ENCODE peak calls at places on chromosome 1, in six cellular contexts. One of them, this sample, is unnamed.

GRCh38 chr1:235642021-235642942 is 7.3 kb downstream of the GNG4 start:
- DNase-seq in KBM-7: peak
- DNase-seq in neural progenitor cell: no peak
- DNase-seq in GM04504: no peak
- DNase-seq in activated CD4-positive, alpha-beta T cell treated with anti-CD3 and anti-CD28 coated beads for 4 hours: peak
- DNase-seq in NCI-H1105 treated with DMSO at 0.1 percent for 48 hours: peak
- DNase-seq in this sample: peak

GRCh38 chr1:25519624-25520023 is 23.8 kb upstream of the LDLRAP1 start:
- DNase-seq in KBM-7: no peak
- DNase-seq in neural progenitor cell: no peak
- DNase-seq in GM04504: peak
- DNase-seq in activated CD4-positive, alpha-beta T cell treated with anti-CD3 and anti-CD28 coated beads for 4 hours: no peak
- DNase-seq in NCI-H1105 treated with DMSO at 0.1 percent for 48 hours: no peak
- DNase-seq in this sample: no peak

GRCh38 chr1:65983500-65983899 is 190.8 kb downstream of the PDE4B start:
- DNase-seq in KBM-7: no peak
- DNase-seq in neural progenitor cell: no peak
- DNase-seq in GM04504: no peak
- DNase-seq in activated CD4-positive, alpha-beta T cell treated with anti-CD3 and anti-CD28 coated beads for 4 hours: no peak
- DNase-seq in NCI-H1105 treated with DMSO at 0.1 percent for 48 hours: no peak
- DNase-seq in this sample: no peak

GRCh38 chr1:68051475-68051874 is 1.0 kb upstream of the DIRAS3 start:
- DNase-seq in KBM-7: no peak
- DNase-seq in neural progenitor cell: peak
- DNase-seq in GM04504: peak
- DNase-seq in activated CD4-positive, alpha-beta T cell treated with anti-CD3 and anti-CD28 coated beads for 4 hours: no peak
- DNase-seq in NCI-H1105 treated with DMSO at 0.1 percent for 48 hours: no peak
- DNase-seq in this sample: no peak

GRCh38 chr1:36982708-36983107 is 51.6 kb downstream of the GRIK3 start:
- DNase-seq in KBM-7: no peak
- DNase-seq in neural progenitor cell: no peak
- DNase-seq in GM04504: no peak
- DNase-seq in activated CD4-positive, alpha-beta T cell treated with anti-CD3 and anti-CD28 coated beads for 4 hours: no peak
- DNase-seq in NCI-H1105 treated with DMSO at 0.1 percent for 48 hours: no peak
- DNase-seq in this sample: no peak

GRCh38 chr1:27536767-27537166 is 46.8 kb upstream of the WASF2 start:
- DNase-seq in KBM-7: no peak
- DNase-seq in neural progenitor cell: peak
- DNase-seq in GM04504: peak
- DNase-seq in activated CD4-positive, alpha-beta T cell treated with anti-CD3 and anti-CD28 coated beads for 4 hours: no peak
- DNase-seq in NCI-H1105 treated with DMSO at 0.1 percent for 48 hours: peak
- DNase-seq in this sample: no peak

GRCh38 chr1:207824691-207825090 is 72.8 kb downstream of the CD46 start:
- DNase-seq in KBM-7: no peak
- DNase-seq in neural progenitor cell: no peak
- DNase-seq in GM04504: no peak
- DNase-seq in activated CD4-positive, alpha-beta T cell treated with anti-CD3 and anti-CD28 coated beads for 4 hours: no peak
- DNase-seq in NCI-H1105 treated with DMSO at 0.1 percent for 48 hours: no peak
- DNase-seq in this sample: no peak

GRCh38 chr1:219990782-219991510 is 55.4 kb downstream of the EPRS1 start:
- DNase-seq in KBM-7: peak
- DNase-seq in neural progenitor cell: peak
- DNase-seq in GM04504: peak
- DNase-seq in activated CD4-positive, alpha-beta T cell treated with anti-CD3 and anti-CD28 coated beads for 4 hours: no peak
- DNase-seq in NCI-H1105 treated with DMSO at 0.1 percent for 48 hours: peak
- DNase-seq in this sample: no peak

GRCh38 chr1:199042193-199042592 is 403.4 kb downstream of the PTPRC start:
- DNase-seq in KBM-7: no peak
- DNase-seq in neural progenitor cell: no peak
- DNase-seq in GM04504: no peak
- DNase-seq in activated CD4-positive, alpha-beta T cell treated with anti-CD3 and anti-CD28 coated beads for 4 hours: no peak
- DNase-seq in NCI-H1105 treated with DMSO at 0.1 percent for 48 hours: no peak
- DNase-seq in this sample: no peak

GRCh38 chr1:1150100-1150499 is 23.6 kb upstream of the TTLL10 start:
- DNase-seq in KBM-7: no peak
- DNase-seq in neural progenitor cell: no peak
- DNase-seq in GM04504: no peak
- DNase-seq in activated CD4-positive, alpha-beta T cell treated with anti-CD3 and anti-CD28 coated beads for 4 hours: no peak
- DNase-seq in NCI-H1105 treated with DMSO at 0.1 percent for 48 hours: no peak
- DNase-seq in this sample: no peak

GRCh38 chr1:15155760-15156743 is 2.5 kb downstream of the TMEM51 start:
- DNase-seq in KBM-7: no peak
- DNase-seq in neural progenitor cell: no peak
- DNase-seq in GM04504: no peak
- DNase-seq in activated CD4-positive, alpha-beta T cell treated with anti-CD3 and anti-CD28 coated beads for 4 hours: no peak
- DNase-seq in NCI-H1105 treated with DMSO at 0.1 percent for 48 hours: no peak
- DNase-seq in this sample: no peak

GRCh38 chr1:13628711-13629110 is 45.1 kb downstream of the PDPN start:
- DNase-seq in KBM-7: no peak
- DNase-seq in neural progenitor cell: peak
- DNase-seq in GM04504: no peak
- DNase-seq in activated CD4-positive, alpha-beta T cell treated with anti-CD3 and anti-CD28 coated beads for 4 hours: no peak
- DNase-seq in NCI-H1105 treated with DMSO at 0.1 percent for 48 hours: no peak
- DNase-seq in this sample: no peak

GRCh38 chr1:203536981-203537455 is 43.1 kb downstream of the OPTC start:
- DNase-seq in KBM-7: no peak
- DNase-seq in neural progenitor cell: no peak
- DNase-seq in GM04504: no peak
- DNase-seq in activated CD4-positive, alpha-beta T cell treated with anti-CD3 and anti-CD28 coated beads for 4 hours: no peak
- DNase-seq in NCI-H1105 treated with DMSO at 0.1 percent for 48 hours: no peak
- DNase-seq in this sample: no peak

GRCh38 chr1:32470431-32470830 is 5.6 kb downstream of the ZBTB8B start:
- DNase-seq in KBM-7: no peak
- DNase-seq in neural progenitor cell: no peak
- DNase-seq in GM04504: no peak
- DNase-seq in activated CD4-positive, alpha-beta T cell treated with anti-CD3 and anti-CD28 coated beads for 4 hours: no peak
- DNase-seq in NCI-H1105 treated with DMSO at 0.1 percent for 48 hours: no peak
- DNase-seq in this sample: no peak

GRCh38 chr1:226723640-226724532 is 15.2 kb downstream of the ITPKB start:
- DNase-seq in KBM-7: peak
- DNase-seq in neural progenitor cell: peak
- DNase-seq in GM04504: no peak
- DNase-seq in activated CD4-positive, alpha-beta T cell treated with anti-CD3 and anti-CD28 coated beads for 4 hours: no peak
- DNase-seq in NCI-H1105 treated with DMSO at 0.1 percent for 48 hours: peak
- DNase-seq in this sample: no peak

GRCh38 chr1:153539395-153540093 is 1.2 kb downstream of the S100A5 start:
- DNase-seq in KBM-7: no peak
- DNase-seq in neural progenitor cell: no peak
- DNase-seq in GM04504: no peak
- DNase-seq in activated CD4-positive, alpha-beta T cell treated with anti-CD3 and anti-CD28 coated beads for 4 hours: no peak
- DNase-seq in NCI-H1105 treated with DMSO at 0.1 percent for 48 hours: no peak
- DNase-seq in this sample: no peak

GRCh38 chr1:47782414-47783165 is 214.6 kb downstream of the TRABD2B start:
- DNase-seq in KBM-7: no peak
- DNase-seq in neural progenitor cell: no peak
- DNase-seq in GM04504: no peak
- DNase-seq in activated CD4-positive, alpha-beta T cell treated with anti-CD3 and anti-CD28 coated beads for 4 hours: no peak
- DNase-seq in NCI-H1105 treated with DMSO at 0.1 percent for 48 hours: no peak
- DNase-seq in this sample: no peak

GRCh38 chr1:154744352-154744751 is 125.7 kb downstream of the KCNN3 start:
- DNase-seq in KBM-7: no peak
- DNase-seq in neural progenitor cell: no peak
- DNase-seq in GM04504: no peak
- DNase-seq in activated CD4-positive, alpha-beta T cell treated with anti-CD3 and anti-CD28 coated beads for 4 hours: no peak
- DNase-seq in NCI-H1105 treated with DMSO at 0.1 percent for 48 hours: no peak
- DNase-seq in this sample: no peak

GRCh38 chr1:109299087-109299983 is 7.5 kb downstream of the MYBPHL start:
- DNase-seq in KBM-7: no peak
- DNase-seq in neural progenitor cell: no peak
- DNase-seq in GM04504: peak
- DNase-seq in activated CD4-positive, alpha-beta T cell treated with anti-CD3 and anti-CD28 coated beads for 4 hours: no peak
- DNase-seq in NCI-H1105 treated with DMSO at 0.1 percent for 48 hours: no peak
- DNase-seq in this sample: no peak

GRCh38 chr1:16009030-16009460 is 5.0 kb downstream of the SRARP start:
- DNase-seq in KBM-7: peak
- DNase-seq in neural progenitor cell: peak
- DNase-seq in GM04504: no peak
- DNase-seq in activated CD4-positive, alpha-beta T cell treated with anti-CD3 and anti-CD28 coated beads for 4 hours: peak
- DNase-seq in NCI-H1105 treated with DMSO at 0.1 percent for 48 hours: peak
- DNase-seq in this sample: peak

GRCh38 chr1:19080715-19081114 is 124.2 kb upstream of the IFFO2 start:
- DNase-seq in KBM-7: no peak
- DNase-seq in neural progenitor cell: no peak
- DNase-seq in GM04504: no peak
- DNase-seq in activated CD4-positive, alpha-beta T cell treated with anti-CD3 and anti-CD28 coated beads for 4 hours: no peak
- DNase-seq in NCI-H1105 treated with DMSO at 0.1 percent for 48 hours: no peak
- DNase-seq in this sample: no peak

GRCh38 chr1:27257155-27257554 is 22.7 kb downstream of the WDTC1 start:
- DNase-seq in KBM-7: no peak
- DNase-seq in neural progenitor cell: no peak
- DNase-seq in GM04504: no peak
- DNase-seq in activated CD4-positive, alpha-beta T cell treated with anti-CD3 and anti-CD28 coated beads for 4 hours: no peak
- DNase-seq in NCI-H1105 treated with DMSO at 0.1 percent for 48 hours: no peak
- DNase-seq in this sample: no peak

GRCh38 chr1:27990920-27991537 is 31.3 kb downstream of the XKR8 start:
- DNase-seq in KBM-7: no peak
- DNase-seq in neural progenitor cell: no peak
- DNase-seq in GM04504: no peak
- DNase-seq in activated CD4-positive, alpha-beta T cell treated with anti-CD3 and anti-CD28 coated beads for 4 hours: no peak
- DNase-seq in NCI-H1105 treated with DMSO at 0.1 percent for 48 hours: no peak
- DNase-seq in this sample: no peak

GRCh38 chr1:179322481-179323026 is 29.0 kb downstream of the SOAT1 start:
- DNase-seq in KBM-7: no peak
- DNase-seq in neural progenitor cell: no peak
- DNase-seq in GM04504: no peak
- DNase-seq in activated CD4-positive, alpha-beta T cell treated with anti-CD3 and anti-CD28 coated beads for 4 hours: no peak
- DNase-seq in NCI-H1105 treated with DMSO at 0.1 percent for 48 hours: no peak
- DNase-seq in this sample: no peak